ENCODE peak calls at places on chromosomes 3 and 15, in six cellular contexts. M is left ventricle myocardium superior, L is HTR-8/SVneo, Q is COR-L47, D is AG09309, B is memory B cell. Y is an unnamed sample.

GRCh38 chr3:118536764-118537163 is 497.9 kb downstream of the IGSF11 start:
- DNase-seq in D (no peak), M (no peak), B (no peak), Q (no peak), L (no peak), Y (no peak)

GRCh38 chr3:176789281-176789705 is 408.0 kb downstream of the TBL1XR1 start:
- DNase-seq in D (no peak), M (no peak), Q (no peak), L (no peak), B (no peak), Y (no peak)

GRCh38 chr3:17182158-17182557 is 297.4 kb downstream of the PLCL2 start:
- DNase-seq in M (no peak), Q (no peak), D (no peak), B (no peak), L (no peak), Y (no peak)

GRCh38 chr3:40350529-40350928 is 36.5 kb upstream of the ENTPD3 start:
- DNase-seq in Q (no peak), M (no peak), B (no peak), L (no peak), D (no peak), Y (no peak)

GRCh38 chr3:170414202-170414663 is 4.4 kb upstream of the CLDN11 start:
- DNase-seq in M (no peak), Q (peak), D (peak), L (peak), B (no peak), Y (peak)

GRCh38 chr15:90829942-90830440 is 38.4 kb upstream of the FURIN start:
- DNase-seq in M (no peak), B (no peak), D (no peak), Q (no peak), L (no peak), Y (no peak)

GRCh38 chr3:125556314-125556713 is 36.3 kb upstream of the SNX4 start:
- DNase-seq in M (no peak), B (no peak), Q (no peak), L (peak), D (no peak), Y (no peak)

GRCh38 chr15:101070502-101071273 is 151.5 kb downstream of the LRRK1 start:
- DNase-seq in L (peak), B (no peak), D (peak), M (no peak), Q (no peak), Y (no peak)

GRCh38 chr3:123641084-123641462 is 56.2 kb upstream of the HACD2 start:
- DNase-seq in B (no peak), D (no peak), M (no peak), L (no peak), Q (peak), Y (no peak)

GRCh38 chr3:62246094-62246493 is 127.3 kb downstream of the FEZF2 start:
- DNase-seq in Q (no peak), B (no peak), L (no peak), M (no peak), D (no peak), Y (no peak)

GRCh38 chr15:66842710-66843441 is 140.8 kb downstream of the SMAD6 start:
- DNase-seq in B (no peak), L (peak), D (no peak), M (peak), Q (peak), Y (no peak)

GRCh38 chr15:73568881-73569280 is 64.3 kb downstream of the NPTN start:
- DNase-seq in B (no peak), L (no peak), D (no peak), Q (no peak), M (no peak), Y (no peak)

GRCh38 chr3:132245547-132245946 is 71.7 kb upstream of the ACP3 start:
- DNase-seq in L (no peak), Q (no peak), D (no peak), M (no peak), B (no peak), Y (no peak)